ENCODE peak calls at places on chromosomes 7 and 10, in six cellular contexts. O is sigmoid colon, M is HCT116, W is body of pancreas, T is lower leg skin, X is erythroblast. S is an unnamed sample.

GRCh38 chr10:110706690-110707098 is 62.6 kb downstream of the RBM20 start:
- DNase-seq in O (no peak), W (no peak), T (no peak), M (peak), X (no peak), S (peak)

GRCh38 chr10:5944389-5945202 is 32.7 kb downstream of the IL15RA start:
- DNase-seq in M (peak), T (peak), W (peak), O (peak), X (no peak), S (peak)

GRCh38 chr10:79178614-79179403 is 110.0 kb downstream of the ZMIZ1 start:
- DNase-seq in X (peak), O (peak), M (no peak), W (no peak), T (no peak), S (no peak)

GRCh38 chr10:97571622-97572021 is 957 bp upstream of the ANKRD2 start:
- DNase-seq in M (no peak), T (no peak), W (no peak), X (no peak), O (no peak), S (no peak)

GRCh38 chr10:92126100-92126650 is 164.7 kb downstream of the CPEB3 start:
- DNase-seq in X (no peak), O (no peak), M (no peak), T (no peak), W (no peak), S (peak)

GRCh38 chr7:128381161-128381821 is 19.8 kb upstream of the PRRT4 start:
- DNase-seq in O (no peak), T (peak), W (no peak), X (peak), M (peak), S (no peak)

GRCh38 chr10:22606164-22606614 is 108.2 kb downstream of the PIP4K2A start:
- DNase-seq in M (no peak), T (no peak), O (peak), W (peak), X (no peak), S (no peak)

GRCh38 chr10:44935961-44936285 is 23.7 kb upstream of the RASSF4 start:
- DNase-seq in W (no peak), M (no peak), O (no peak), X (no peak), T (no peak), S (no peak)

GRCh38 chr10:89147256-89147655 is 59.9 kb downstream of the CH25H start:
- DNase-seq in W (no peak), X (no peak), O (no peak), M (no peak), T (no peak), S (no peak)

GRCh38 chr7:157347217-157347904 is 10.6 kb downstream of the DNAJB6 start:
- DNase-seq in X (peak), M (peak), W (peak), T (peak), O (peak), S (peak)

GRCh38 chr10:33139191-33139646 is 181.2 kb upstream of the ITGB1 start:
- DNase-seq in W (no peak), O (no peak), T (peak), X (no peak), M (no peak), S (no peak)

GRCh38 chr10:112278871-112279270 is 4.3 kb upstream of the TECTB start:
- DNase-seq in T (no peak), W (no peak), M (no peak), X (no peak), O (no peak), S (no peak)

GRCh38 chr10:17062493-17063487 is 66.8 kb downstream of the CUBN start:
- DNase-seq in T (peak), M (peak), X (no peak), W (peak), O (peak), S (peak)

GRCh38 chr7:25830228-25830627 is 321.8 kb upstream of the NFE2L3 start:
- DNase-seq in W (no peak), O (no peak), T (no peak), M (no peak), X (no peak), S (no peak)

GRCh38 chr10:124802313-124802675 is 675 bp downstream of the ABRAXAS2 start:
- DNase-seq in X (peak), O (no peak), W (no peak), T (no peak), M (no peak), S (no peak)

GRCh38 chr7:11170160-11170559 is 196.5 kb downstream of the PHF14 start:
- DNase-seq in O (no peak), T (no peak), W (no peak), M (no peak), X (no peak), S (no peak)

GRCh38 chr7:3063016-3063753 is 19.5 kb upstream of the CARD11 start:
- DNase-seq in W (no peak), O (no peak), X (no peak), T (no peak), M (no peak), S (no peak)

GRCh38 chr10:71621783-71622526 is 97.6 kb downstream of the C10orf105 start:
- DNase-seq in X (no peak), O (no peak), T (no peak), M (peak), W (peak), S (peak)

GRCh38 chr7:148485618-148486017 is 104.9 kb upstream of the C7orf33 start:
- DNase-seq in T (no peak), X (no peak), M (no peak), W (no peak), O (no peak), S (no peak)

GRCh38 chr10:131885391-131886165 is 15.2 kb upstream of the PPP2R2D start:
- DNase-seq in O (peak), X (peak), W (peak), M (no peak), T (peak), S (peak)

GRCh38 chr7:101589052-101589451 is 40.0 kb downstream of the MYL10 start:
- DNase-seq in X (no peak), T (peak), O (no peak), M (no peak), W (no peak), S (no peak)

GRCh38 chr10:115654961-115655360 is 561.8 kb downstream of the ATRNL1 start:
- DNase-seq in O (no peak), M (no peak), T (no peak), X (no peak), W (no peak), S (peak)

GRCh38 chr10:3623746-3624145 is 161.3 kb downstream of the KLF6 start:
- DNase-seq in O (no peak), W (peak), X (no peak), T (no peak), M (no peak), S (no peak)

GRCh38 chr7:32020760-32021159 is 49.4 kb downstream of the PDE1C start:
- DNase-seq in O (no peak), W (no peak), M (no peak), T (no peak), X (no peak), S (no peak)

GRCh38 chr7:4436361-4436899 is 245.7 kb upstream of the FOXK1 start:
- DNase-seq in W (no peak), M (no peak), O (no peak), T (no peak), X (no peak), S (no peak)

GRCh38 chr7:123751816-123752215 is 3.0 kb upstream of the WASL start:
- DNase-seq in T (no peak), O (no peak), W (no peak), X (peak), M (no peak), S (no peak)

GRCh38 chr10:94405406-94405805 is 3.1 kb downstream of the TBC1D12 start:
- DNase-seq in X (peak), W (no peak), M (no peak), O (no peak), T (no peak), S (no peak)

GRCh38 chr10:94403823-94404228 is 1.5 kb downstream of the TBC1D12 start:
- DNase-seq in X (peak), W (no peak), O (no peak), T (no peak), M (no peak), S (peak)

GRCh38 chr10:94403034-94403822 is 887 bp downstream of the TBC1D12 start:
- DNase-seq in W (peak), M (peak), O (peak), T (peak), X (peak), S (peak)

GRCh38 chr10:94398762-94399161 is 3.6 kb upstream of the TBC1D12 start:
- DNase-seq in W (no peak), X (no peak), T (no peak), M (no peak), O (no peak), S (no peak)

DNA sequence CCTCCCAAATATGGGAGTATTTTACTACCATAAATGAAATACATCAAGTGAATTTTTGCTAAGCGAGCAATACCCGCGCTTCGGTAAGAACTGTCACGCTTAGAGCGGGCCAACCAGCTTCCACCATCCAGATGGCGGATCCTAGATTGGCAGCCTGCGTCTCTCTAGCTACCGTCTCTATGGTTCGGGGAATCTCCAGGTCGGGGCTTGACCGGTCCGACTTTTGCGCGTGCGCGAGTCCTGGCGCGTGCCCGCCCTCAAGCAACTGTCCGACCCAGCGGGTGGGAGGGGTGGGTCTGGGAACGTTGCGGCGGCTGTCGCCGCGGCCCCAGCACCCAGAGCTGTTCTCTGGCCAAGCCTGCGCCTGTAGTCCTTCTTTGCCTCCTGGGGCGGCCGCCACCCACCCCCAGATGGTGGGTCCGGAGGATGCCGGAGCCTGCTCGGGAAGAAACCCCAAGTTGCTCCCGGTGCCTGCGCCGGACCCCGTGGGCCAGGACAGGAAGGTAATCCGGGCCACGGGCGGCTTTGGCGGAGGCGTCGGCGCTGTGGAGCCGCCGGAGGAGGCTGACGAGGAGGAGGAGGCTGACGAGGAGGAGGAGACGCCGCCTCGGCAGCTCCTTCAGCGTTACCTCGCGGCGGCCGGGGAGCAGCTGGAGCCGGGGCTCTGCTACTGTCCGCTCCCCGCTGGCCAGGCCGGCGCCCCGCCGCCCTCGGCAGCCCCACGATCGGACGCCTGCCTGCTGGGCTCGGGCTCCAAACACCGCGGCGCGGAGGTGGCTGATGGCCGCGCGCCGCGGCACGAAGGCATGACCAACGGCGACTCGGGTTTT is at the start of gene TBC1D12:
- DNase-seq in M (peak), X (peak), O (peak), W (peak), T (peak), S (peak)
- TF ChIP-seq POLR2A in M (peak), X (peak), O (peak), W (peak), T (no peak), S (peak)

DNA sequence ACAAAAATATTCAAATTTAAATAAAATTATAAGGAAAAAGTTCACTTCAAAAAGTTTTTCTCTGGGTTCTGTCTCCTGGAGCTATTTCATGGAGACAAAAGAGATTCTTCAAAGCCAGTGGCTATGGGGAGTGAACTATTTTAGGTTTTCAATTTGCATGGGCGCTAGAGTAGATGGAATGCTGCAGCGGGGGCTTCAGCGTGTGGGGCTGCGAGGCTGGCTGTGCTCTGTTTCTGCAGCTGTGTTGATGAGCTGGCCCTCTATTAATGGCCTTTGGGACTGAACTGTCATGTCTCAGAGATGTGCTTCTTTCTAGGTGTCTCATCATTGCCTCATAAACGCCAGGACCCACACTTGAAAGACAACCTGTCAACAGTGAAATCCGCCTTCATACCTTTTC is 108.4 kb upstream of the NPY start:
- DNase-seq in X (no peak), O (no peak), M (no peak), W (no peak), T (no peak), S (no peak)
- TF ChIP-seq POLR2A in X (no peak), O (no peak), M (no peak), W (no peak), T (no peak), S (no peak)

GRCh38 chr7:105690286-105690915 is 109.1 kb upstream of the EFCAB10 start:
- DNase-seq in O (peak), M (no peak), T (no peak), W (no peak), X (no peak), S (no peak)

GRCh38 chr7:105693576-105693975 is 112.3 kb upstream of the EFCAB10 start:
- DNase-seq in M (no peak), X (no peak), T (no peak), W (no peak), O (no peak), S (no peak)

GRCh38 chr7:105689093-105689819 is 108.0 kb upstream of the EFCAB10 start:
- DNase-seq in T (no peak), X (no peak), O (peak), M (no peak), W (no peak), S (no peak)

GRCh38 chr7:105691029-105691691 is 109.9 kb upstream of the EFCAB10 start:
- DNase-seq in T (no peak), W (no peak), X (no peak), M (no peak), O (no peak), S (peak)

DNA sequence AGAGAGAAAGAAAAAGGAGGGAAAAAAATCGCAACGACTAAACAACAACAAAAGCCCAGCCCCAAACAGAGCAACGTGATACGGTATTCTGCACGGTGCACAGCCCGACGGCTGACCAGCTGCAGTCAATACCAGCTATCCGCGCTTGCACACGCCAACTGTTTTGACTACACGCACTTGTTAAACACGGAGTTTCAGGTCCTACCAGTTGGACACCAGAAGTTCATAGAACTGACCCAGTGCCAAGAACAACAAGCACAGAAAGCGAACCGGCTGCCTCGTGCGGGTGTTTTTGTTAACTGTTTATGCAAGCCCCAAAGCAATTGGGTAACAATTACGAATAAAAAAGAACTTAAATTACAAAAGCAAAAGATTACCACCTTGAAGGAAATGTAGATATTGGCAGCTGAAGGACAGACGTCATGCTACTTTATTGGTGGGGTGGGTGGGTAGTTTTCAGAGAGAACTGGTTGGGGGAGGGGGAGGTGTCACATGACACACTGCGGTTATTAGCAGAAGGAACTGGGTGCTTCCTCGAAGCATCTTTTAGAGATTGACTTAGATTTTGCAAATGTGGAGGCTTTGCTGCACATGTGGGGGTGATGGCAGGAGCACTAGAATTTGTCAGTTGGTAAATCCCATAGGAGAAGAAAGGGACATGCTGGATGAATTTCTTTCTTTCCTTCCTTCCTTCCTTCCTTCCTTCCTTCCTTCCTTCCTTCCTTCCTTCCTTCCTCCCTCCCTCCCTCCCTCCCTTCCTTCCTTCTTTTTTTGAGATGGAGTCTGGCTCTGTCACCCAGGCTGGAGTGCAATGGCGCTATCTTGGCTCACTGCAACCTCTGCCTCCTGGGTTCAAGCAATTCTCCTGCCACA is 110.6 kb upstream of the EFCAB10 start:
- DNase-seq in M (no peak), X (peak), O (peak), W (peak), T (peak), S (peak)
- TF ChIP-seq POLR2A in M (no peak), X (no peak), O (no peak), W (no peak), T (no peak), S (no peak)

GRCh38 chr10:103921248-103921647 is 3.3 kb upstream of the STN1 start:
- DNase-seq in T (no peak), W (no peak), X (no peak), M (no peak), O (no peak), S (no peak)

GRCh38 chr10:103922659-103923058 is 4.7 kb upstream of the STN1 start:
- DNase-seq in O (no peak), M (no peak), W (no peak), T (no peak), X (no peak), S (no peak)

GRCh38 chr10:103923502-103923901 is 5.5 kb upstream of the STN1 start:
- DNase-seq in M (no peak), W (peak), T (no peak), O (no peak), X (no peak), S (no peak)

GRCh38 chr10:103919648-103920025 is 1.7 kb upstream of the STN1 start:
- DNase-seq in O (no peak), X (no peak), W (no peak), M (no peak), T (no peak), S (no peak)

DNA sequence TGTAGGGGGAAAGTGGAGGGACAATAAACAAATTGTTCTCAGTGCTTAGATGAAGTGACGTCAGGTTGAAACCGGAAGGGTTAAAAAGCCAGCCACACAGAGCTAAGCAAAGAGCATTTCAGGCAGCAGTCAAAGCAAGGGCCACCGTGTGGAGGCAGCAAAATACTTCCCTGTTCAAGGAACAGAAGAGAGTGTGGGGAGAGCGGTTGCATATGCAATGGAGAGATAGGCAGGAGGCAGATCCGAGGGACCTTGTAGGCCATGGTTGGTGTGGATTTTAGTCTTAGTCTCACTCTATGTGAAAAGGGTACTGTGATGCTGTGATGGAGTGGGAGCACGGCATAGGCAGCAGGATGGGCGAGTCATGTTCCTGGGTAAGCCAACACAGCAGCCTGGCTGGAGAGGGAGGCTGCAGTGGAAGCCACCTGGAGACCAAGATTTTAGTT is 3.8 kb upstream of the STN1 start:
- DNase-seq in X (peak), T (no peak), W (no peak), M (peak), O (no peak), S (no peak)
- TF ChIP-seq POLR2A in X (no peak), T (no peak), W (no peak), M (no peak), O (no peak), S (no peak)

GRCh38 chr10:58102897-58103296 is 164.8 kb downstream of the IPMK start:
- DNase-seq in T (no peak), X (no peak), W (no peak), O (no peak), M (no peak), S (no peak)

GRCh38 chr10:58107506-58107905 is 160.2 kb downstream of the IPMK start:
- DNase-seq in W (no peak), O (no peak), M (no peak), X (no peak), T (no peak), S (peak)

GRCh38 chr10:58101682-58102081 is 166.0 kb downstream of the IPMK start:
- DNase-seq in X (no peak), M (no peak), T (no peak), W (no peak), O (no peak), S (no peak)

GRCh38 chr10:58104419-58104818 is 163.3 kb downstream of the IPMK start:
- DNase-seq in X (no peak), O (no peak), T (no peak), M (no peak), W (no peak), S (no peak)

GRCh38 chr10:58106211-58107035 is 161.3 kb downstream of the IPMK start:
- DNase-seq in T (no peak), O (no peak), W (no peak), X (no peak), M (no peak), S (no peak)
- TF ChIP-seq POLR2A in T (no peak), O (no peak), W (no peak), X (no peak), M (no peak), S (no peak)

GRCh38 chr7:96709381-96710228 is at the start of gene SEM1:
- DNase-seq in M (peak), W (peak), X (peak), T (peak), O (peak), S (peak)
- TF ChIP-seq POLR2A in M (peak), W (peak), X (peak), T (no peak), O (no peak), S (peak)